ENCODE peak calls at places on chromosome 9, in nine cellular contexts. E is kidney tubule cell; G is ovary; Y is naive thymus-derived CD8-positive, alpha-beta T cell; N is Daoy; O is central memory CD8-positive, alpha-beta T cell; L is psoas muscle; T is hepatocyte; K is stimulated activated CD4-positive, alpha-beta T cell treated with anti-CD3 and anti-CD28 coated beads, Interleukin-4, amount 100 ng/mL, for 48 hours. H is an unnamed sample.

GRCh38 chr9:34430843-34431437 is 27.4 kb downstream of the FAM219A start:
- DNase-seq in E (peak), K (no peak), O (no peak), G (peak), L (peak), T (peak), N (peak), Y (no peak), H (peak)

GRCh38 chr9:90296539-90296938 is 346.1 kb downstream of the DIRAS2 start:
- DNase-seq in G (no peak), T (no peak), O (no peak), N (no peak), K (no peak), Y (no peak), E (no peak), L (no peak), H (no peak)

GRCh38 chr9:132880311-132880661 is 1.6 kb downstream of the SPACA9 start:
- DNase-seq in N (peak), Y (no peak), E (peak), L (no peak), O (no peak), T (no peak), K (no peak), G (no peak), H (no peak)

GRCh38 chr9:79023134-79023577 is 548.6 kb upstream of the TLE4 start:
- DNase-seq in N (peak), E (peak), O (no peak), K (no peak), G (no peak), T (peak), Y (no peak), L (no peak), H (peak)

GRCh38 chr9:97895695-97896332 is 26.5 kb downstream of the TRMO start:
- DNase-seq in K (no peak), N (peak), Y (no peak), G (no peak), E (peak), T (no peak), L (no peak), O (no peak), H (no peak)

GRCh38 chr9:37994639-37995347 is 74.2 kb downstream of the SHB start:
- DNase-seq in N (peak), L (peak), G (no peak), K (peak), Y (no peak), E (peak), T (peak), O (no peak), H (peak)

GRCh38 chr9:88994820-88995180 is 3.5 kb downstream of the S1PR3 start:
- DNase-seq in E (no peak), N (no peak), O (no peak), L (no peak), T (no peak), G (no peak), Y (no peak), K (no peak), H (peak)

GRCh38 chr9:99465231-99465891 is 243.3 kb downstream of the SEC61B start:
- DNase-seq in G (no peak), E (no peak), L (no peak), T (no peak), Y (no peak), K (no peak), O (no peak), N (no peak), H (peak)

GRCh38 chr9:70413798-70414775 is at the start of gene KLF9:
- DNase-seq in T (peak), L (peak), O (peak), G (peak), E (peak), K (peak), N (peak), Y (peak), H (peak)

GRCh38 chr9:71587576-71588362 is 180.5 kb downstream of the CEMIP2 start:
- DNase-seq in Y (no peak), K (no peak), E (peak), T (no peak), O (no peak), G (no peak), L (no peak), N (peak), H (peak)

GRCh38 chr9:114580609-114581193 is 6.9 kb upstream of the ATP6V1G1 start:
- DNase-seq in N (no peak), T (no peak), Y (no peak), G (no peak), O (no peak), K (no peak), L (no peak), E (no peak), H (no peak)

GRCh38 chr9:129336601-129337286 is 158.7 kb upstream of the IER5L start:
- DNase-seq in L (no peak), E (peak), G (peak), K (no peak), T (peak), Y (peak), O (no peak), N (no peak), H (peak)

GRCh38 chr9:138066049-138066448 is 188.5 kb downstream of the CACNA1B start:
- DNase-seq in N (peak), E (no peak), K (no peak), O (no peak), L (no peak), Y (no peak), G (peak), T (no peak), H (no peak)

GRCh38 chr9:135066291-135066690 is 21.2 kb upstream of the OLFM1 start:
- DNase-seq in Y (no peak), L (no peak), O (no peak), N (no peak), K (no peak), T (no peak), E (no peak), G (no peak), H (no peak)

GRCh38 chr9:33921967-33922895 is 105.3 kb downstream of the UBE2R2 start:
- DNase-seq in O (no peak), E (no peak), N (peak), G (no peak), K (peak), L (no peak), T (peak), Y (peak), H (no peak)

GRCh38 chr9:108374606-108375005 is 481.2 kb downstream of the ACTL7B start:
- DNase-seq in G (no peak), L (no peak), O (no peak), T (no peak), K (no peak), N (peak), E (no peak), Y (no peak), H (no peak)

GRCh38 chr9:86354882-86355399 is 731 bp upstream of the TUT7 start:
- DNase-seq in K (no peak), Y (no peak), G (no peak), L (no peak), T (no peak), N (no peak), O (no peak), E (peak), H (peak)

GRCh38 chr9:108272350-108272899 is 583.4 kb downstream of the ACTL7B start:
- DNase-seq in O (no peak), L (peak), K (no peak), G (peak), Y (no peak), T (peak), N (peak), E (peak), H (no peak)

GRCh38 chr9:122314193-122314592 is 49.5 kb downstream of the MRRF start:
- DNase-seq in K (no peak), G (no peak), N (no peak), Y (no peak), T (no peak), E (no peak), O (no peak), L (no peak), H (no peak)